ENCODE peak calls at places on chromosomes 11 and 22, in six cellular contexts. F is cardiac muscle cell; X is colonic mucosa; Z is lower lobe of right lung; M is mammary epithelial cell; G is CD8-positive, alpha-beta T cell. S is an unnamed sample.

GRCh38 chr11:112656772-112657428 is 304.3 kb upstream of the NCAM1 start:
- DNase-seq in F (peak; percentile 42), X (no peak), Z (no peak), M (peak; percentile 92), G (no peak), S (no peak)

GRCh38 chr11:6628526-6628925 is 9.3 kb upstream of the TPP1 start:
- DNase-seq in F (no peak), X (no peak), Z (no peak), M (no peak), G (no peak), S (no peak)

GRCh38 chr11:124872741-124873140 is 7.5 kb downstream of the ROBO3 start:
- DNase-seq in F (no peak), X (no peak), Z (no peak), M (no peak), G (no peak), S (no peak)

GRCh38 chr11:14022251-14022650 is 59.7 kb downstream of the SPON1 start:
- DNase-seq in F (no peak), X (no peak), Z (no peak), M (no peak), G (no peak), S (no peak)

GRCh38 chr11:16217631-16218030 is 138.7 kb downstream of the SOX6 start:
- DNase-seq in F (no peak), X (no peak), Z (no peak), M (no peak), G (no peak), S (no peak)

GRCh38 chr22:45612451-45612901 is 59.2 kb upstream of the ATXN10 start:
- DNase-seq in F (peak; percentile 72), X (no peak), Z (peak; percentile 49), M (peak; percentile 91), G (no peak), S (no peak)

GRCh38 chr11:17649696-17650600 is 69.4 kb upstream of the MYOD1 start:
- DNase-seq in F (peak; percentile 5), X (no peak), Z (no peak), M (no peak), G (no peak), S (no peak)

GRCh38 chr11:108654994-108655631 is 9.8 kb upstream of the DDX10 start:
- DNase-seq in F (peak; percentile 69), X (peak; percentile 63), Z (no peak), M (peak; percentile 46), G (no peak), S (no peak)

GRCh38 chr11:10581481-10582019 is 13.1 kb upstream of the LYVE1 start:
- DNase-seq in F (peak; percentile 13), X (no peak), Z (peak; percentile 69), M (peak; percentile 44), G (no peak), S (no peak)

GRCh38 chr11:8357891-8358566 is 94.4 kb upstream of the LMO1 start:
- DNase-seq in F (no peak), X (no peak), Z (no peak), M (no peak), G (no peak), S (no peak)

GRCh38 chr11:94049351-94049750 is 28.2 kb downstream of the HEPHL1 start:
- DNase-seq in F (no peak), X (no peak), Z (no peak), M (peak; percentile 51), G (no peak), S (no peak)

GRCh38 chr11:69745201-69745600 is 29.9 kb downstream of the FGF4 start:
- DNase-seq in F (no peak), X (no peak), Z (no peak), M (no peak), G (no peak), S (no peak)

GRCh38 chr11:10139656-10140055 is 154.4 kb downstream of the SBF2 start:
- DNase-seq in F (peak; percentile 91), X (no peak), Z (no peak), M (peak; percentile 75), G (no peak), S (no peak)

GRCh38 chr11:118437736-118438125 is 1.4 kb downstream of the KMT2A start:
- DNase-seq in F (no peak), X (peak; percentile 63), Z (no peak), M (peak; percentile 48), G (no peak), S (peak; percentile 62)

GRCh38 chr11:10934293-10934850 is 76.5 kb upstream of the ZBED5 start:
- DNase-seq in F (no peak), X (peak; percentile 75), Z (no peak), M (peak; percentile 43), G (no peak), S (no peak)

GRCh38 chr11:67195971-67196418 is 70.3 kb upstream of the GRK2 start:
- DNase-seq in F (peak; percentile 33), X (peak; percentile 24), Z (no peak), M (no peak), G (no peak), S (peak; percentile 52)

GRCh38 chr11:43830928-43831440 is 49.6 kb upstream of the ALKBH3 start:
- DNase-seq in F (peak; percentile 97), X (no peak), Z (no peak), M (peak; percentile 100), G (no peak), S (no peak)

GRCh38 chr11:113001709-113002108 is 40.5 kb downstream of the NCAM1 start:
- DNase-seq in F (no peak), X (no peak), Z (no peak), M (no peak), G (no peak), S (no peak)

DNA sequence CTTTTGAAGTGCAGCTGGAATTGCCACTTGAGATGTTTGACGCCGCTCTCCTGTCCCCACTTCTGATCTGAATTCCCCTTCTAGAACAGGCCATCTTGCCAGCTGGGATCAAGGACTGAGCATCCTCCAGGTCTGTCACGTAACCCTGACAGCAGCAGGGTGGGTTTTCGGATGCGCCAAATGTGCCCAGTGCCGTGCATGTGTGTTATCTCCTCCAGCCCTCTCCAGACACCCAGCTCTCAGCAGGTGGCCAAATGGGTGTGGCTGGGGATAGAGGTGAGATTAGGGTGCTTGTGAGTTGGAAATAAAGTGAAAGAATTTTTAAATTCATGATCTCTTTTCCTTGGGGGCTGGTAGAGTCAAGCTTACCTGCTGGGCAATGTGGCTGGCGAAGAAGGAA is 3.3 kb downstream of the OSBP2 start:
- DNase-seq in F (no peak), X (no peak), Z (no peak), M (no peak), G (no peak), S (no peak)
- TF ChIP-seq CTCF in F (no peak), X (no peak), Z (no peak), M (no peak), G (no peak), S (no peak)

GRCh38 chr11:71432761-71433647 is 15.2 kb downstream of the DHCR7 start:
- DNase-seq in F (peak; percentile 3), X (no peak), Z (no peak), M (no peak), G (no peak), S (peak; percentile 66)
- H3K4me1 ChIP-seq in F (no peaks in the 10 kb centered on the region), X (peaks cover 10% of the 10 kb centered on the region), Z (peaks cover 13% of the 10 kb centered on the region), M (no peaks in the 10 kb centered on the region), G (no peaks in the 10 kb centered on the region), S (peaks cover 20% of the 10 kb centered on the region)

GRCh38 chr22:41563051-41563711 is 2.4 kb downstream of the CSDC2 start:
- DNase-seq in F (peak; percentile 72), X (no peak), Z (no peak), M (peak; percentile 30), G (no peak), S (peak; percentile 22)

GRCh38 chr22:41561788-41562187 is 978 bp downstream of the CSDC2 start:
- DNase-seq in F (no peak), X (no peak), Z (no peak), M (no peak), G (no peak), S (no peak)

GRCh38 chr22:41562461-41562860 is 1.7 kb downstream of the CSDC2 start:
- DNase-seq in F (no peak), X (no peak), Z (no peak), M (no peak), G (no peak), S (peak; percentile 15)

GRCh38 chr22:41560095-41560487 is 719 bp upstream of the CSDC2 start:
- DNase-seq in F (no peak), X (no peak), Z (no peak), M (no peak), G (no peak), S (no peak)

DNA sequence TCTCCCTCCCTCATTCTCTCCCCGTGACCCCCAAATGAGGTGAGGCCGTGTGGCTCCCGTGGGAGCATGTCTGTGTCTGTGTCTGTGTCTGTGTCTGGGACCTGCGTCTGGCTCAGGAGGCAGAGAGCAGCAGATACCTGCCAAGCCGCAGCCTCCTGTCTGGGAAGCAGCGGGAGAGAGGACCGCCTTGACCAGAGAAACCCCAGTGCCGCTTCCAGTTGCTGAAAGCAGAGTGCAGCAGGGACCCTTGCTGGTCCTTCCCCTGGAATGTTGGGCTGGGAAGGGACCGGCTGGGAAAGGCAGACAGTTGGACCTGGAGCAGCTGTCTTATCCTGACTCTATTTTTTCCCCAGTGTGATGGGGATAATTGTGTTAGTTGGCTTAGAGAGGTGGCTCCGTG is 525 bp downstream of the CSDC2 start:
- DNase-seq in F (no peak), X (no peak), Z (no peak), M (no peak), G (no peak), S (no peak)
- H3K4me3 ChIP-seq in F (no peak overlapping the region), X (no peak overlapping the region), Z (peak overlapping the region; percentile 43), M (no peak overlapping the region), G (no peak overlapping the region), S (peak overlapping the region; percentile 19)

GRCh38 chr11:22730319-22730718 is 63.9 kb downstream of the GAS2 start:
- DNase-seq in F (peak; percentile 11), X (no peak), Z (no peak), M (no peak), G (no peak), S (no peak)
- TF ChIP-seq CTCF in F (peak; percentile 7), X (no peak), Z (no peak), M (peak; percentile 40), G (no peak), S (no peak)

S was measured in Peyer's patch.